ENCODE peak calls at places on chromosomes 4 and X, in four cellular contexts. O, M, C and L are unnamed samples.

GRCh38 chr4:24722026-24722568 is 73.3 kb upstream of the SOD3 start:
- DNase-seq in O (no peak), M (no peak), C (no peak), L (no peak)

GRCh38 chr4:74738756-74739155 is 55.6 kb downstream of the BTC start:
- DNase-seq in O (no peak), M (no peak), C (no peak), L (no peak)

GRCh38 chrX:97267916-97268680 is 384.4 kb downstream of the RPA4 start:
- DNase-seq in O (no peak), M (no peak), C (no peak), L (no peak)

GRCh38 chrX:40260123-40260751 is 162.5 kb upstream of the BCOR start:
- DNase-seq in O (no peak), M (no peak), C (peak), L (no peak)

GRCh38 chr4:165207016-165207430 is 338 bp upstream of the KLHL2 start:
- DNase-seq in O (peak), M (no peak), C (no peak), L (no peak)

GRCh38 chr4:1192091-1192492 is 19.7 kb upstream of the SPON2 start:
- DNase-seq in O (peak), M (peak), C (peak), L (peak)

GRCh38 chrX:124555036-124555595 is 208.8 kb downstream of the SH2D1A start:
- DNase-seq in O (no peak), M (no peak), C (no peak), L (no peak)

GRCh38 chrX:155028749-155029360 is 2.2 kb downstream of the FUNDC2 start:
- DNase-seq in O (no peak), M (no peak), C (no peak), L (no peak)

GRCh38 chr4:7800996-7801395 is 138.7 kb downstream of the AFAP1 start:
- DNase-seq in O (no peak), M (no peak), C (no peak), L (no peak)

GRCh38 chrX:132685276-132685675 is 196.4 kb upstream of the MBNL3 start:
- DNase-seq in O (no peak), M (no peak), C (no peak), L (no peak)

GRCh38 chr4:141713771-141714445 is 77.5 kb downstream of the IL15 start:
- DNase-seq in O (no peak), M (no peak), C (no peak), L (no peak)

GRCh38 chrX:8190341-8190830 is 19.3 kb upstream of the VCX2 start:
- DNase-seq in O (no peak), M (no peak), C (no peak), L (no peak)

GRCh38 chr4:100986360-100986868 is 360.9 kb downstream of the PPP3CA start:
- DNase-seq in O (no peak), M (no peak), C (no peak), L (no peak)

GRCh38 chr4:105900541-105900940 is 5.3 kb downstream of the NPNT start:
- DNase-seq in O (no peak), M (no peak), C (no peak), L (no peak)

GRCh38 chr4:80540349-80540748 is 204.8 kb downstream of the CFAP299 start:
- DNase-seq in O (no peak), M (no peak), C (no peak), L (no peak)